ENCODE peak calls at places on chromosomes 13 and 19, in four cellular contexts. M, X, K and V are unnamed samples.

GRCh38 chr19:5006201-5006600 is 37.3 kb downstream of the KDM4B start:
- DNase-seq in M (no peak), X (peak; percentile 49), K (no peak), V (peak; percentile 20)

GRCh38 chr13:92197669-92198068 is 799.2 kb downstream of the GPC5 start:
- DNase-seq in M (no peak), X (peak; percentile 23), K (no peak), V (no peak)

GRCh38 chr13:107461751-107462150 is 753.6 kb downstream of the LIG4 start:
- DNase-seq in M (peak; percentile 66), X (peak; percentile 29), K (no peak), V (no peak)

GRCh38 chr19:18002347-18002850 is 5.6 kb upstream of the ARRDC2 start:
- DNase-seq in M (no peak), X (no peak), K (no peak), V (peak; percentile 84)

GRCh38 chr19:16338470-16339360 is 14.1 kb downstream of the KLF2 start:
- DNase-seq in M (peak; percentile 86), X (peak; percentile 88), K (peak; percentile 72), V (peak; percentile 60)

GRCh38 chr19:50434525-50434924 is 1.8 kb downstream of the MYBPC2 start:
- DNase-seq in M (no peak), X (no peak), K (no peak), V (no peak)

GRCh38 chr13:108595416-108596257 is 33.8 kb upstream of the MYO16 start:
- DNase-seq in M (no peak), X (no peak), K (no peak), V (no peak)

GRCh38 chr19:7506385-7507328 is 9.2 kb upstream of the ZNF358 start:
- DNase-seq in M (peak; percentile 63), X (peak; percentile 89), K (peak; percentile 99), V (peak; percentile 73)

GRCh38 chr13:26653842-26654241 is 96.4 kb downstream of the WASF3 start:
- DNase-seq in M (no peak), X (no peak), K (no peak), V (no peak)

DNA sequence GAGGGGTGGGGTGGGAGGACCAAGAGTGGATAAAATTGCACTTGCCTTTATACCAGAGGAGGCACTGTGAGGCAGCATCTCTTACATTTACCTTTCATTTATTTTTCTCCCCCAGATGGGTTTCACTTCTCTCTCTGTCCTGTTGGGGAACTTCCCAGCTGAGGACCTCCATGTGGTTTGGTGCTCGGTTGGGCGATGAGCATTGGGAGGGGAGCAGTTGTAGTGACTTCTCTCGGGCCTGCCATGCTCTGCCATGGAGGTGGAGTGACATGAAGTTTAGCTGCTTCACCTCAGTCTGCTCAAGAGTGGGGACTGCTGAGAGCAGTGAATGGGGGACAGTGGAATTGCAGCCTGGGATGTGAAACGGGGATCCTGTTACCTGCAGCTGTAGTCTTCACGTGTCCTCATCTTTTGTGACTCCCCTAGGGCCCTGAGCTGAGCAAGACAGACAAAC is 23.1 kb upstream of the CXCL17 start:
- DNase-seq in M (no peak), X (no peak), K (no peak), V (no peak)
- TF ChIP-seq CTCF in M (no peak), X (no peak), K (no peak), V (no peak)

DNA sequence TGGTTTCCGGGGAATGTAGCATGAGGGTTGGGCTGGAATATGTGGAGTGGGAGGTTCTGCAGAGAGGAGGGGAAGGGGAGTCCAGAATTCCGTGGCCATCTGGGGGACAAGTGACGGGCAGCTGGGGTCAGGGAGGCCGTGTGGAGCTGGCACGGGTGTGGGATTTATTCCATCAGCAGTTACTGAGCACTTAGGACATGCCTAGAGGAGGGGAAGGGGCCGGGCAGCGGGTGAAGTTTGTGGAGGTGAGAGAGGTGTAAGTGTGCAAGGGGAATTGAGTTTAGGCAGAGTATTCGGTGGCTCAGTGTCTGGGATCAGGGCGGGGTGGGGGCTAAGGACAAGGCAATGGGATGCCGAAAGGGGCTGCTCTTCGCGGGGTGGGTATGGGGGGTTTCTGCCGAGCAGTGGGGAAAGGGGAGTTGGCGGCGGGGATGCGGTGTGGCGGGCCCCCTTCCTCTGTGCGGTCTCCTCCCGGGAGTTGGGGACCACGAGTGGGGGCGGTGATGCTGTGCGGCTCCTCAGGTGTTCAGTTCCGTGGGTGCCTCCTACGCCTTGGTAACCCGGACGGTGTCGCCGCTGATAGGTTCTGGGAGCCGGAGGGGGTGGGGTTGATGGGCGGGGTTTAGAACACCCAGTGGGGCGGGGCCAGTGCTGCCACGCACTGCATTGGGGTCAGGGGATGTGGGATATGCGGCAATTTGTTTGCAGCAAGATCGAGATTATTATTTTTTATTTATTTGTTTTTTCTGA is 5.4 kb downstream of the CCDC61 start:
- DNase-seq in M (no peak), X (no peak), K (no peak), V (peak; percentile 15)
- TF ChIP-seq CTCF in M (no peak), X (no peak), K (no peak), V (no peak)

GRCh38 chr19:36114763-36115452 is at the start of gene POLR2I:
- DNase-seq in M (peak; percentile 100), X (peak; percentile 100), K (peak; percentile 100), V (peak; percentile 98)

GRCh38 chr19:36112678-36113077 is 1.7 kb downstream of the OVOL3 start:
- DNase-seq in M (no peak), X (no peak), K (no peak), V (no peak)

GRCh38 chr19:36113425-36113824 is 1.2 kb downstream of the POLR2I start:
- DNase-seq in M (no peak), X (no peak), K (no peak), V (no peak)

GRCh38 chr19:36115453-36116343 is at the start of gene TBCB:
- DNase-seq in M (peak; percentile 21), X (peak; percentile 25), K (peak; percentile 56), V (no peak)

GRCh38 chr19:36113895-36114762 is 546 bp downstream of the POLR2I start:
- DNase-seq in M (peak; percentile 39), X (peak; percentile 29), K (peak; percentile 67), V (no peak)
- TF ChIP-seq CTCF in M (no peak), X (no peak), K (no peak), V (no peak)

DNA sequence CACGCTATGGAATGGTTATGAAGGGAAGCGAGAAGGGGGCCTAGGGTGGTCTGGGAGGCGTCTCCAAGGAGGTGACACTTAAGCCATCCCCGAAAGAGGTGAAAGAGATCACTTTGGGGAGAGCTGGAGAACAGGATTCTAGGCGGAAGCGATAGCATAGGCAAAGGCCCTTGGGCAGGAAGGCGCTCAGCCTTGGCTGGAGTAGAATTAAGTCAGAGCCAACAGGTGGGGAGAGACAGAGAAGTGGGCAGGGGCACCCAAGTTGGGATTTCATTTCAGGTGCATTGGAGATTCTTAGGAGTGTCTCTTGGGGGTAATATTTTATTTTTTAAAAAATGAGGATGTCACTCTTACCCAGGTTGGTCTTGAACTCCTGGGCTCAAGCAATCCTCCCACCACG is 9.6 kb downstream of the SNRPD2 start:
- DNase-seq in M (no peak), X (no peak), K (no peak), V (no peak)
- TF ChIP-seq CTCF in M (no peak), X (no peak), K (no peak), V (no peak)

DNA sequence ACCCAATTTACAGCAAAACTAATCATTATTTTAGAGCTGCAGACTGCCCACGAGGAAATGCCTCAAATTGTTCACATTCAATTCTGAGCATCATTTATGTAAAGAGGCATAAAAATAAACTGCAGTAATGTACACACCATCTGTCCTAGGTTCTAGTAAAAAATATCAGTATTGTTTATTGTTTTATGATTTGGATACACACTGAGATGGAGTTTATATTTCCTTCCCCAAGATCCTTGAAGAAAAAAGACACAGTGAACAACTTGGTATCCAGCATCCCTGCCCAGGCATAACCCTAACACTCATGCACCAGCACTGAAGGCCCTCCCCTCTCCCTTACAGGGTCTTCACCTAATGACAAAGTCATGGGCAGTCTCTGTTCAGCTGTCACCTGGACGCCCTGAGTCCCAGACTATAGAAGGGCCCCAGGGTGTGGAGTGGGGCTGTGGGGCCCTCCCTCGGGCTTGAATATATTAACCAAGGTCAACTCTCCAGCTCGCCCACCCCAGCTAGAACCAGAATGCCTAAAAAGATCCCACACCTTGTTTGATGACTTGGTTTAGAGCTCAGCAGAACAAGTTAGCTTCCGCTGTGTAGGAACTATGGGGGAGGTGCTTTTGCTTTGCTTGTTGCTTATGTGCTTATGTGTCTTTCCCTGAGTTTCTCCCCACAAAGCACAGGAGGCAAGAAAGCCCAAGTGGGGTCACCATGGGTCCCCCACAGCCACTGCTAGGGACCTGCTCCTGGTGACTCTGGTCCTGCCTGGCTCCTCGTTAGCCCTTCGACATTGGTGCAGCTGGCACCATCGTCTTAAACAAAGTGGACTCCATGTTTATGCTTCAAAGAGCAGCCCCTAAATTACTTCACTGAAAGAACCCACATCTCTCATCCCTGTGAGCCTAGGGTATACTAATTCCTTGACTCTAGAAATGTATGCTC is 111.1 kb downstream of the COL4A1 start:
- DNase-seq in M (no peak), X (no peak), K (no peak), V (no peak)
- TF ChIP-seq CTCF in M (no peak), X (no peak), K (no peak), V (no peak)

GRCh38 chr13:37869756-37870488 is at the start of gene TRPC4:
- DNase-seq in M (peak; percentile 22), X (peak; percentile 73), K (peak; percentile 30), V (peak; percentile 5)
- TF ChIP-seq CTCF in M (peak; percentile 16), X (peak; percentile 49), K (no peak), V (no peak)

DNA sequence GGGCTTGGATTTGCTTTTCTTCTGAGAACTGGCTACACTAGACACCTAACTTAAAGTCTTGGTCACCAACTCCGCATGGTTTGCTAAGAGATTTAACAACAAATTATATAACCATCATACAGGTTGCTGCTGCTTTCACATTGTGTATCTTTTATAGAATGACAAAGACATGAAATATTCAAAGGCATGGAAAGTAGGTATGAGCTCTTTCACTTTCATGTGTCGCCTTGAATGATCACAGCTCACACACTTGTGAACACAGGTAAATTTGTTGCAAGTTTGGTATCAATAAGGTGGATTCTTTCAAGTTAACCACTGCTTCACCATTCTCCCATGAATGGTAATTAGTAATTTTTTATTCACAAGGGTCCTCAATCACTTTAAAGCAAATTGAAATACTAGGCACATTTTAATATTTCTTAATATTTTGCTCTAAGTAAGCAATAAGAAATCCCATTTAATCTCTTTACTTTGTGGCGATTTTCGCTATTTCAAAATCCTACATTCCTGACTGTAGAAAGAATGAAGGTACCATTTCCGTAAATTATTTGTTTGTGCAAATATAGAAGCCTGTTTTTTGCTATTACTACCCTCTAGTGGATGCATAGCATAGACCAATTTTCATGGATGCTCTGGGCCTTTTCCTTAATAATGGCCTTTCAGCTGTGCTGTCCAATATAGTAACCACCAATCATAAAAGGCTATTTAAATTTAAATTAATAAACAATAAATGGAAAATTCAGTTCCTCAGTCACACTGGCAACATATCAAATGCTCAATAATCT is 45.5 kb upstream of the FREM2 start:
- DNase-seq in M (no peak), X (peak; percentile 7), K (no peak), V (no peak)
- TF ChIP-seq CTCF in M (no peak), X (peak; percentile 43), K (no peak), V (no peak)

GRCh38 chr19:11539495-11540365 is 1.1 kb downstream of the CNN1 start:
- DNase-seq in M (no peak), X (peak; percentile 33), K (no peak), V (no peak)

GRCh38 chr19:11535792-11536595 is 2.7 kb upstream of the CNN1 start:
- DNase-seq in M (peak; percentile 81), X (peak; percentile 90), K (peak; percentile 88), V (peak; percentile 87)

GRCh38 chr19:11538232-11539036 is at the start of gene CNN1:
- DNase-seq in M (peak; percentile 15), X (peak; percentile 74), K (no peak), V (peak; percentile 30)

GRCh38 chr19:11541238-11541637 is 2.6 kb downstream of the CNN1 start:
- DNase-seq in M (no peak), X (no peak), K (no peak), V (no peak)

GRCh38 chr19:11540642-11541041 is 2.0 kb downstream of the CNN1 start:
- DNase-seq in M (no peak), X (no peak), K (no peak), V (no peak)
- TF ChIP-seq CTCF in M (no peak), X (no peak), K (no peak), V (no peak)